ENCODE peak calls at places on chromosomes 6 and 20, in four cellular contexts. T, W, G and O are unnamed samples.

GRCh38 chr20:32589256-32589655 is 4.1 kb upstream of the NOL4L start:
- DNase-seq in T (no peak), W (no peak), G (no peak), O (no peak)

GRCh38 chr6:89956182-89956581 is 61.9 kb downstream of the GJA10 start:
- DNase-seq in T (no peak), W (no peak), G (no peak), O (no peak)

GRCh38 chr6:797479-798077 is 104.6 kb upstream of the EXOC2 start:
- DNase-seq in T (peak), W (peak), G (peak), O (peak)

GRCh38 chr6:134468633-134469032 is 150.7 kb upstream of the SGK1 start:
- DNase-seq in T (no peak), W (no peak), G (no peak), O (no peak)

GRCh38 chr20:59783020-59784010 is 150.1 kb downstream of the SYCP2 start:
- DNase-seq in T (peak), W (peak), G (peak), O (peak)

GRCh38 chr20:39961667-39962066 is 727.4 kb downstream of the MAFB start:
- DNase-seq in T (no peak), W (peak), G (no peak), O (no peak)

GRCh38 chr6:3723251-3723650 is 28.3 kb downstream of the PXDC1 start:
- DNase-seq in T (no peak), W (no peak), G (no peak), O (no peak)

GRCh38 chr6:154448448-154449096 is 61.9 kb downstream of the CNKSR3 start:
- DNase-seq in T (peak), W (peak), G (peak), O (no peak)

GRCh38 chr6:1535295-1535694 is 74.4 kb upstream of the FOXC1 start:
- DNase-seq in T (no peak), W (no peak), G (no peak), O (no peak)

GRCh38 chr6:33052627-33053026 is 20.8 kb downstream of the HLA-DPA1 start:
- DNase-seq in T (no peak), W (no peak), G (no peak), O (no peak)

GRCh38 chr6:34709386-34709785 is 12.8 kb upstream of the ILRUN start:
- DNase-seq in T (peak), W (no peak), G (peak), O (no peak)

GRCh38 chr6:157989541-157990289 is 8.1 kb downstream of the SYNJ2 start:
- DNase-seq in T (peak), W (peak), G (peak), O (no peak)

GRCh38 chr20:3311623-3312022 is 72.6 kb upstream of the SLC4A11 start:
- DNase-seq in T (no peak), W (no peak), G (no peak), O (no peak)

GRCh38 chr6:109443425-109443950 is 3.0 kb downstream of the SMPD2 start:
- DNase-seq in T (no peak), W (no peak), G (no peak), O (no peak)

GRCh38 chr6:109440325-109441068 is at the start of the genes PPIL6 and SMPD2:
- DNase-seq in T (peak), W (peak), G (peak), O (peak)

GRCh38 chr6:109445382-109445781 is 4.9 kb downstream of the SMPD2 start:
- DNase-seq in T (no peak), W (no peak), G (no peak), O (no peak)

GRCh38 chr6:109442393-109442924 is 1.9 kb downstream of the SMPD2 start:
- DNase-seq in T (no peak), W (no peak), G (no peak), O (no peak)

DNA sequence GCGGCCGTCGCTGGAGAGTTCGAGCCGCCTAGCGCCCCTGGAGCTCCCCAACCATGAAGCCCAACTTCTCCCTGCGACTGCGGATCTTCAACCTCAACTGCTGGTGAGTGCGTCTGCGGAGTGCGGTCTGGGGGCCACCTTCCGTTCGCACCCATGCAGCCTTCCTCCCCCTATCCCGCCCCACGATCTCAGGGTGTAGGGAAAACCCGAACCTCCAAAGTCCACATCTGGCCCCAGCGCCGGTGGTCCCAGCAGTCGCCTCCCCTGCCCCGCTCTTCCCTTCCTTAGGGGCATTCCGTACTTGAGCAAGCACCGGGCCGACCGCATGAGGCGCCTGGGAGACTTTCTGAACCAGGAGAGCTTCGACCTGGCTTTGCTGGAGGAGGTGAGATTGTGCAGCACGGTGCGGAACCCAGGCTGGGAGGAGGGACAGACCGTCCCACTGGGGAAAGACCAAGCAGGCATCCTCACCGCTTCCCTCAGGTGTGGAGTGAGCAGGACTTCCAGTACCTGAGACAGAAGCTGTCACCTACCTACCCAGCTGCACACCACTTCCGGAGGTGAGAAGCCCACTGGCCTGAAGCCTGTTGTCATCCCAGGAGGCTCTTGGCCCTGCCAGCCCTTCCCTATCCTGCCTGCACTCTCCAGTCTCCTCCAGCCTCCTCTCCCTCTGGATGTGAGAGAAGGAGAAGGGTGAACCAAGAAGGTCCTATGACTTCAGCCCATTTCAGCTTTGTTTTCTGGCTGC is 719 bp downstream of the SMPD2 start:
- DNase-seq in T (peak), W (peak), G (peak), O (peak)
- TF ChIP-seq CTCF in T (peak), W (no peak), G (peak), O (peak)

GRCh38 chr6:44270526-44271405 is 516 bp downstream of the TMEM151B start:
- DNase-seq in T (no peak), W (peak), G (no peak), O (peak)

GRCh38 chr6:44269921-44270525 is at the start of gene TMEM151B:
- DNase-seq in T (no peak), W (peak), G (no peak), O (peak)

GRCh38 chr6:44272529-44272928 is 2.3 kb downstream of the TMEM151B start:
- DNase-seq in T (no peak), W (no peak), G (no peak), O (no peak)

GRCh38 chr6:44271914-44272313 is 1.7 kb downstream of the TMEM151B start:
- DNase-seq in T (no peak), W (no peak), G (no peak), O (no peak)

GRCh38 chr6:44271406-44271723 is 1.1 kb downstream of the TMEM151B start:
- DNase-seq in T (no peak), W (no peak), G (no peak), O (no peak)
- TF ChIP-seq EZH2 in T (peak), W (no peak), G (no peak), O (no peak)

GRCh38 chr6:37696220-37696840 is 1.4 kb downstream of the MDGA1 start:
- DNase-seq in T (peak), W (peak), G (peak), O (peak)
- TF ChIP-seq CTCF in T (no peak), W (no peak), G (no peak), O (no peak)

GRCh38 chr20:61737346-61737745 is 328.3 kb downstream of the TAF4 start:
- DNase-seq in T (no peak), W (no peak), G (no peak), O (no peak)

GRCh38 chr20:61737812-61738443 is 327.8 kb downstream of the TAF4 start:
- DNase-seq in T (no peak), W (no peak), G (no peak), O (no peak)

GRCh38 chr20:61738601-61739069 is 327.0 kb downstream of the TAF4 start:
- DNase-seq in T (no peak), W (no peak), G (no peak), O (no peak)

GRCh38 chr20:61739086-61739831 is 326.4 kb downstream of the TAF4 start:
- DNase-seq in T (no peak), W (no peak), G (no peak), O (peak)

DNA sequence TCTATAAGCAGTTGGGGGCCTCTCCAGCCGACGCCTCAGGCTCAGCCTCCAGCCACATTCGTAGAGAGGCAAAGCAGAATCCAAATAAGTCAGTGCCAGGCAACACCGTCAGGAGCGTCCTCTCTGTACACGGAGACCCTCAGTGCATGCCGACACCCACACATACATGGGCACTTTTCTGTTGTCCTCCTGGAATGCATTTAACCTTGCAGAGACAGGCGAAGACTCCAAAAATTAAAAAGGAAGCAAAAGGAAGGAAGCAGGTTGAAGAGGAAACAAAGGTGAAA is 325.9 kb downstream of the TAF4 start:
- DNase-seq in T (no peak), W (no peak), G (no peak), O (no peak)
- TF ChIP-seq EZH2 in T (no peak), W (no peak), G (no peak), O (no peak)

GRCh38 chr6:167766986-167767714 is 59.6 kb upstream of the AFDN start:
- DNase-seq in T (no peak), W (no peak), G (no peak), O (no peak)
- TF ChIP-seq CTCF in T (no peak), W (no peak), G (no peak), O (no peak)